ENCODE peak calls at places on chromosomes 3 and 15, in four cellular contexts. K is CD4-positive, alpha-beta T cell; R is endothelial cell; Q is tibial artery. C is an unnamed sample.

GRCh38 chr3:51947215-51947900 is 5.2 kb downstream of the PARP3 start:
- DNase-seq in K (no peak), R (no peak), Q (no peak), C (no peak)

GRCh38 chr15:40238927-40239591 is at the start of gene PAK6:
- DNase-seq in K (no peak), R (peak), Q (no peak), C (peak)

GRCh38 chr3:187041362-187042061 is 97.8 kb downstream of the RPL39L start:
- DNase-seq in K (peak), R (no peak), Q (no peak), C (no peak)

GRCh38 chr3:12886106-12886679 is 44.8 kb upstream of the RPL32 start:
- DNase-seq in K (no peak), R (no peak), Q (no peak), C (no peak)

GRCh38 chr3:39296197-39297077 is 16.6 kb upstream of the CX3CR1 start:
- DNase-seq in K (no peak), R (no peak), Q (no peak), C (no peak)

GRCh38 chr15:87871130-87871737 is 385.3 kb downstream of the NTRK3 start:
- DNase-seq in K (no peak), R (no peak), Q (no peak), C (no peak)

GRCh38 chr3:143826296-143826695 is 22.0 kb downstream of the SLC9A9 start:
- DNase-seq in K (no peak), R (no peak), Q (peak), C (no peak)

GRCh38 chr3:39409514-39410136 is 3.1 kb downstream of the RPSA start:
- DNase-seq in K (no peak), R (no peak), Q (no peak), C (no peak)

GRCh38 chr15:89554247-89554646 is 21.0 kb upstream of the TICRR start:
- DNase-seq in K (no peak), R (no peak), Q (no peak), C (no peak)

GRCh38 chr3:3578723-3579122 is 220.5 kb upstream of the LRRN1 start:
- DNase-seq in K (no peak), R (no peak), Q (no peak), C (no peak)

GRCh38 chr15:88018865-88019626 is 237.5 kb downstream of the NTRK3 start:
- DNase-seq in K (no peak), R (no peak), Q (no peak), C (peak)

GRCh38 chr3:73848173-73848751 is 223.5 kb upstream of the PDZRN3 start:
- DNase-seq in K (no peak), R (no peak), Q (no peak), C (no peak)

GRCh38 chr3:13479332-13479581 is 849 bp upstream of the HDAC11 start:
- DNase-seq in K (no peak), R (no peak), Q (peak), C (no peak)

C was measured in epithelial cell of prostate.